ENCODE peak calls at places on chromosomes 2 and 18, in nine cellular contexts. C is mesenchymal stem cell; V is HCT116; U is uterus; O is GM23248; X is small intestine; F is upper lobe of right lung; Y is SK-N-SH; W is CD4-positive, alpha-beta memory T cell. I is an unnamed sample. For H3K4me1 and H3K27me3, the result is how much of the 10 kb centered on the place peaks cover.

GRCh38 chr2:109680523-109681297 is 66.5 kb downstream of the SOWAHC start:
- DNase-seq in C (no peak), V (no peak), U (no peak), O (no peak), X (no peak), F (peak), Y (no peak), W (no peak), I (no peak)

GRCh38 chr2:119792907-119793312 is 33.2 kb downstream of the PTPN4 start:
- DNase-seq in C (no peak), V (no peak), U (no peak), O (no peak), X (no peak), F (no peak), Y (no peak), W (no peak), I (no peak)

GRCh38 chr2:162676515-162676914 is 162.1 kb downstream of the KCNH7 start:
- DNase-seq in C (no peak), V (no peak), U (no peak), O (peak), X (no peak), F (no peak), Y (no peak), W (no peak), I (no peak)

GRCh38 chr2:220966636-220967035 is 605.5 kb downstream of the EPHA4 start:
- DNase-seq in C (peak), V (no peak), U (no peak), O (peak), X (no peak), F (no peak), Y (no peak), W (no peak), I (no peak)

GRCh38 chr2:66555511-66556324 is 120.8 kb downstream of the MEIS1 start:
- DNase-seq in C (no peak), V (no peak), U (no peak), O (peak), X (no peak), F (no peak), Y (no peak), W (no peak), I (no peak)

GRCh38 chr18:48884306-48885235 is 66.2 kb downstream of the SMAD7 start:
- DNase-seq in C (no peak), V (no peak), U (peak), O (no peak), X (no peak), F (peak), Y (no peak), W (no peak), I (no peak)

GRCh38 chr2:47056875-47057731 is 98.0 kb downstream of the STPG4 start:
- DNase-seq in C (peak), V (no peak), U (no peak), O (peak), X (no peak), F (no peak), Y (peak), W (no peak), I (no peak)

GRCh38 chr18:22342625-22343024 is 75.1 kb downstream of the CTAGE1 start:
- DNase-seq in C (peak), V (no peak), U (peak), O (peak), X (peak), F (peak), Y (peak), W (peak), I (peak)

GRCh38 chr2:14941151-14941631 is 308.7 kb downstream of the LRATD1 start:
- DNase-seq in C (no peak), V (no peak), U (no peak), O (peak), X (peak), F (no peak), Y (no peak), W (no peak), I (no peak)

GRCh38 chr18:23532848-23533247 is 29.5 kb downstream of the RMC1 start:
- DNase-seq in C (no peak), V (no peak), U (no peak), O (no peak), X (no peak), F (no peak), Y (no peak), W (no peak), I (no peak)

GRCh38 chr2:6957910-6958615 is 40.9 kb downstream of the RNF144A start:
- DNase-seq in C (no peak), V (no peak), U (peak), O (peak), X (no peak), F (no peak), Y (no peak), W (no peak), I (no peak)

GRCh38 chr2:236572482-236572881 is 2.9 kb downstream of the ACKR3 start:
- DNase-seq in C (peak), V (no peak), U (no peak), O (peak), X (no peak), F (no peak), Y (no peak), W (no peak), I (no peak)

GRCh38 chr2:172095905-172096660 is 6.6 kb downstream of the DLX2 start:
- DNase-seq in C (no peak), V (no peak), U (no peak), O (peak), X (no peak), F (no peak), Y (peak), W (no peak), I (no peak)

GRCh38 chr2:216702756-216703155 is 7.4 kb upstream of the IGFBP5 start:
- DNase-seq in C (no peak), V (no peak), U (no peak), O (no peak), X (no peak), F (no peak), Y (no peak), W (no peak), I (no peak)

GRCh38 chr2:231679906-231680283 is 28.4 kb upstream of the PTMA start:
- DNase-seq in C (no peak), V (no peak), U (no peak), O (no peak), X (no peak), F (no peak), Y (no peak), W (no peak), I (no peak)

GRCh38 chr18:48367557-48367956 is 41.6 kb downstream of the ZBTB7C start:
- DNase-seq in C (no peak), V (no peak), U (no peak), O (no peak), X (no peak), F (no peak), Y (no peak), W (no peak), I (no peak)

GRCh38 chr2:15889800-15890498 is 50.4 kb upstream of the MYCN start:
- DNase-seq in C (peak), V (no peak), U (no peak), O (no peak), X (no peak), F (no peak), Y (no peak), W (no peak), I (no peak)

GRCh38 chr18:79905389-79905911 is 46.0 kb downstream of the SLC66A2 start:
- DNase-seq in C (peak), V (no peak), U (peak), O (peak), X (no peak), F (peak), Y (no peak), W (no peak), I (no peak)

GRCh38 chr2:109499549-109499948 is 114.2 kb downstream of the SEPTIN10 start:
- DNase-seq in C (no peak), V (no peak), U (no peak), O (no peak), X (peak), F (no peak), Y (peak), W (no peak), I (no peak)

GRCh38 chr2:79040967-79041582 is 15.6 kb downstream of the REG3G start:
- DNase-seq in C (peak), V (no peak), U (no peak), O (peak), X (peak), F (no peak), Y (peak), W (no peak), I (no peak)

GRCh38 chr2:30807249-30807648 is at the start of gene CAPN13:
- DNase-seq in C (no peak), V (peak), U (no peak), O (no peak), X (peak), F (no peak), Y (no peak), W (no peak), I (no peak)

GRCh38 chr2:47174731-47175361 is 19.7 kb upstream of the STPG4 start:
- DNase-seq in C (peak), V (peak), U (no peak), O (peak), X (peak), F (no peak), Y (peak), W (peak), I (peak)

GRCh38 chr2:137800386-137800785 is 163.9 kb upstream of the HNMT start:
- DNase-seq in C (no peak), V (no peak), U (no peak), O (no peak), X (no peak), F (no peak), Y (no peak), W (no peak), I (no peak)

DNA sequence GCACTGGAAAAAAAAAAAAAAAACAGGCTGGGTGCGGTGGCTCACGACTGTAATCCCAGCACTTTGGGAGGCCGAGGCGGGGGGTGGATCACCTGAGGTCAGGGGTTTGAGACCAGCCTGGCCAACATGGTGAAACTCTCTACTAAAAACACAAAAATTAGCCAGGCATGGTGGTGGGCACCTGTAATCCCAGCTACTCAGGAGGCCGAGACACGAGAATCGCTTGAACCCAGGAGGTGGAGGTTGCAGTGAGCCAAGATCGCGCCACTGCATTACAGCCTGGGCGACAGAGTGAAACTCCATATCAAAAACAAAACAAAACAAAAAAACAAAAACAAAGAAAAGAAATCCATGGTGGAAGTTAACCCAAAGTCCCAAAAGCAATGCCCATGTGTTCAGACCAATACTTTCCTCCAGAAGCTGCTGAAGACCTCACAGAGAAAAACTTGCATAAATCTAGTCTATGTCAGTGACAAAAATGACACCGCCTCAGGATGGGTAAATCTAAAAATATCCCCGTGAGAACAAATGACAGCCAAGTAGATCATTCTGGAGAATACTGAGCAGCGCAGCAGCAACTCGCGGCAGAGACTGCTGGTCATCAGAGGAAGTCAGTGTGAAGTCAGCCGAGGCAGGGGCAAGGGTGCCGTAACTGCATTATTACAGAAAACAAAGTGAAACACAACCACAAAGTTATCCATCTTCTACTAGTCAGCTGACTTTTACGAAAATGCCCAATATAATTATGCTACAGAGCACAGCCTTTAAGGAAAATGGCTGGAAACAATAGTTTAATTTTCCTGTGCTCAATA is 41.0 kb downstream of the LPIN2 start:
- DNase-seq in C (peak), V (no peak), U (no peak), O (peak), X (peak), F (peak), Y (no peak), W (peak), I (peak)
- H3K4me1 ChIP-seq in C (under half), V (under half), U (under half), O (under half), X (under half), F (half or more), Y (under half), W (half or more), I (half or more)

GRCh38 chr2:241866896-241867631 is 2.5 kb upstream of the RTP5 start:
- DNase-seq in C (no peak), V (no peak), U (no peak), O (no peak), X (no peak), F (no peak), Y (peak), W (no peak), I (no peak)

GRCh38 chr2:241869087-241869961 is at the start of gene RTP5:
- DNase-seq in C (no peak), V (no peak), U (no peak), O (peak), X (no peak), F (no peak), Y (peak), W (no peak), I (no peak)

GRCh38 chr2:241867776-241868420 is 1.6 kb upstream of the RTP5 start:
- DNase-seq in C (no peak), V (no peak), U (no peak), O (peak), X (no peak), F (no peak), Y (peak), W (peak), I (peak)

GRCh38 chr2:241870081-241870541 is 582 bp downstream of the RTP5 start:
- DNase-seq in C (no peak), V (no peak), U (no peak), O (no peak), X (no peak), F (no peak), Y (peak), W (no peak), I (no peak)

GRCh38 chr2:241868661-241869081 is 858 bp upstream of the RTP5 start:
- DNase-seq in C (no peak), V (no peak), U (no peak), O (no peak), X (no peak), F (no peak), Y (peak), W (peak), I (peak)
- H3K27me3 ChIP-seq in C (half or more), V (under half), U (under half), O (under half), X (under half), F (under half), Y (under half), W (under half), I (under half)

GRCh38 chr2:134284119-134284670 is 30.3 kb downstream of the MGAT5 start:
- DNase-seq in C (peak), V (no peak), U (no peak), O (peak), X (no peak), F (no peak), Y (no peak), W (no peak), I (no peak)
- H3K4me1 ChIP-seq in C (under half), V (under half), U (under half), O (under half), X (under half), F (under half), Y (under half), W (half or more), I (half or more)

GRCh38 chr18:11115268-11115667 is 34.1 kb downstream of the PIEZO2 start:
- DNase-seq in C (peak), V (no peak), U (no peak), O (peak), X (no peak), F (no peak), Y (no peak), W (no peak), I (no peak)
- H3K27me3 ChIP-seq in C (under half), V (under half), U (under half), O (under half), X (under half), F (under half), Y (under half), W (under half), I (under half)

DNA sequence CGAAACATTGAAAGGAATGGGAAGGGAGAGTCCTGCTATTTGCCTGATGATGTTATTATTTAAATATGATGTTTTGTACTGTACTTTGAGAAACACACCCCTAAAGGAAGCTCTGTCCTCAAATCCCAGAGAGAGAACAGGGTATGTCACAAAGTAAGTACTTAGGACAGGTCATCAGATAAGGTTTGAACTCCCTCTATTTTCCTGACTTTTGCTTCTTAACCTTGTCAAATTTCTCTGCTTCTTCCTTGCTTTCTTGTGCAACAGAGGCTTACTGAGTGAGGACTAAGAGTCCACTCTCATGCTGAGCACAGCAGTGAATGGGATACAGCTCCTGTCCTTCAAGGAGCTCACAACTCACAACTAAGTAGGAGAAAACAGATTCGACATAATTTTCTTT is 3.7 kb downstream of the DGUOK start:
- DNase-seq in C (peak), V (no peak), U (no peak), O (no peak), X (no peak), F (no peak), Y (no peak), W (no peak), I (no peak)
- H3K4me1 ChIP-seq in C (under half), V (under half), U (under half), O (under half), X (under half), F (under half), Y (under half), W (half or more), I (half or more)